ENCODE peak calls at places on chromosomes 3 and 15, in six cellular contexts. L is GM12878, V is K562, T is HepG2, B is upper lobe of left lung, E is A549. D is an unnamed sample.

GRCh38 chr15:75929799-75930565 is 26.3 kb downstream of the FBXO22 start:
- ATAC-seq in T (no peak), E (no peak), L (no peak), V (no peak), B (no peak), D (no peak)

GRCh38 chr3:126026277-126026751 is 57.3 kb downstream of the ROPN1B start:
- ATAC-seq in L (no peak), B (no peak), T (no peak), E (no peak), V (no peak), D (no peak)

GRCh38 chr3:20108869-20109268 is 68.6 kb downstream of the KAT2B start:
- ATAC-seq in E (no peak), B (no peak), L (no peak), V (no peak), T (no peak), D (no peak)

GRCh38 chr3:9416139-9416780 is 18.8 kb downstream of the SETD5 start:
- ATAC-seq in L (no peak), B (no peak), T (no peak), E (peak), V (peak), D (no peak)

GRCh38 chr3:188240189-188240981 is 86.4 kb downstream of the LPP start:
- ATAC-seq in L (no peak), T (no peak), B (no peak), E (peak), V (no peak), D (no peak)

GRCh38 chr15:88627463-88627862 is 6.3 kb downstream of the AEN start:
- ATAC-seq in E (no peak), T (no peak), B (no peak), L (peak), V (no peak), D (no peak)

GRCh38 chr3:187950671-187951070 is 203.3 kb upstream of the LPP start:
- ATAC-seq in L (no peak), V (no peak), T (no peak), B (no peak), E (no peak), D (no peak)

GRCh38 chr3:172466553-172467130 is 18.4 kb upstream of the GHSR start:
- ATAC-seq in E (no peak), L (no peak), V (no peak), T (no peak), B (no peak), D (no peak)

GRCh38 chr15:42088801-42089640 is 5.3 kb downstream of the PLA2G4D start:
- ATAC-seq in L (no peak), V (no peak), E (no peak), B (no peak), T (no peak), D (no peak)

GRCh38 chr3:187227658-187228258 is 30.5 kb downstream of the RTP1 start:
- ATAC-seq in L (no peak), B (no peak), V (no peak), T (peak), E (peak), D (no peak)

GRCh38 chr15:58522391-58522790 is 90.6 kb downstream of the LIPC start:
- ATAC-seq in B (no peak), T (no peak), E (no peak), L (no peak), V (no peak), D (peak)

GRCh38 chr3:189863031-189863430 is 231.8 kb downstream of the TP63 start:
- ATAC-seq in T (no peak), E (no peak), V (no peak), B (peak), L (no peak), D (no peak)

GRCh38 chr15:22823495-22824128 is 14.9 kb upstream of the NIPA2 start:
- ATAC-seq in V (no peak), B (no peak), E (no peak), L (no peak), T (no peak), D (no peak)

GRCh38 chr15:39028069-39028468 is 463.5 kb upstream of the RASGRP1 start:
- ATAC-seq in V (no peak), L (no peak), E (peak), B (peak), T (no peak), D (peak)

GRCh38 chr15:58314593-58315216 is 117.1 kb upstream of the LIPC start:
- ATAC-seq in L (no peak), T (no peak), B (no peak), V (no peak), E (no peak), D (no peak)

GRCh38 chr15:95017950-95018349 is 786.6 kb downstream of the MCTP2 start:
- ATAC-seq in V (no peak), T (no peak), E (no peak), B (no peak), L (no peak), D (no peak)

GRCh38 chr3:31997500-31997899 is 15.9 kb downstream of the ZNF860 start:
- ATAC-seq in B (no peak), L (no peak), E (no peak), V (no peak), T (no peak), D (no peak)

GRCh38 chr3:156542101-156543042 is 12.5 kb downstream of the SSR3 start:
- ATAC-seq in B (no peak), T (peak), V (no peak), L (no peak), E (no peak), D (peak)

GRCh38 chr15:68258684-68259083 is 18.9 kb upstream of the FEM1B start:
- ATAC-seq in L (peak), B (peak), V (no peak), E (peak), T (no peak), D (peak)

GRCh38 chr3:135623558-135623957 is 342.0 kb upstream of the PPP2R3A start:
- ATAC-seq in V (no peak), L (no peak), E (no peak), T (no peak), B (no peak), D (no peak)

GRCh38 chr3:14431556-14431927 is 29.1 kb downstream of the SLC6A6 start:
- ATAC-seq in B (peak), E (peak), V (peak), L (peak), T (peak), D (peak)

GRCh38 chr3:53137221-53137620 is 7.0 kb upstream of the RFT1 start:
- ATAC-seq in B (no peak), T (no peak), L (no peak), V (no peak), E (no peak), D (no peak)

GRCh38 chr3:30676424-30677346 is 70.3 kb downstream of the TGFBR2 start:
- ATAC-seq in E (no peak), V (no peak), L (no peak), B (no peak), T (no peak), D (no peak)

GRCh38 chr3:69784854-69785523 is 45.7 kb downstream of the MITF start:
- ATAC-seq in E (peak), B (peak), T (no peak), V (peak), L (no peak), D (peak)

GRCh38 chr3:42300778-42301177 is 34.8 kb upstream of the CCK start:
- ATAC-seq in T (no peak), B (no peak), E (no peak), V (no peak), L (no peak), D (no peak)

GRCh38 chr3:45647148-45647619 is 42.0 kb upstream of the SACM1L start:
- ATAC-seq in V (no peak), E (peak), B (peak), T (peak), L (no peak), D (peak)

GRCh38 chr3:127464642-127465041 is 125.9 kb downstream of the TPRA1 start:
- ATAC-seq in B (no peak), V (no peak), T (no peak), E (no peak), L (no peak), D (no peak)

GRCh38 chr15:90872481-90873184 is 4.2 kb downstream of the FURIN start:
- ATAC-seq in L (peak), B (peak), E (peak), V (peak), T (peak), D (no peak)

GRCh38 chr3:40968666-40969065 is 230.6 kb upstream of the CTNNB1 start:
- ATAC-seq in T (no peak), B (no peak), E (no peak), V (no peak), L (no peak), D (no peak)

GRCh38 chr15:29183071-29183831 is 86.4 kb downstream of the NSMCE3 start:
- ATAC-seq in E (peak), B (no peak), V (no peak), L (no peak), T (no peak), D (no peak)

GRCh38 chr15:52784799-52785671 is 5.1 kb downstream of the ONECUT1 start:
- ATAC-seq in B (peak), E (no peak), V (no peak), L (no peak), T (peak), D (no peak)

GRCh38 chr3:46478341-46478740 is 13.6 kb upstream of the LTF start:
- ATAC-seq in B (peak), T (no peak), E (no peak), V (no peak), L (no peak), D (no peak)

GRCh38 chr3:48945856-48946549 is 27.4 kb downstream of the ARIH2 start:
- ATAC-seq in V (no peak), B (no peak), E (no peak), L (no peak), T (peak), D (no peak)

GRCh38 chr3:188446014-188446413 is 292.1 kb downstream of the LPP start:
- ATAC-seq in V (no peak), B (no peak), L (peak), E (no peak), T (no peak), D (no peak)

GRCh38 chr3:142664311-142664710 is 59.5 kb upstream of the TRPC1 start:
- ATAC-seq in L (no peak), E (peak), V (no peak), B (no peak), T (peak), D (no peak)

GRCh38 chr3:128395500-128396125 is 71.1 kb downstream of the DNAJB8 start:
- ATAC-seq in E (no peak), L (no peak), B (peak), V (peak), T (no peak), D (peak)

GRCh38 chr15:98143116-98143515 is 182.6 kb downstream of the ARRDC4 start:
- ATAC-seq in T (no peak), E (no peak), L (no peak), B (no peak), V (no peak), D (no peak)

GRCh38 chr3:50676031-50676705 is 1.4 kb downstream of the DOCK3 start:
- ATAC-seq in L (no peak), V (no peak), B (no peak), T (no peak), E (no peak), D (no peak)

GRCh38 chr3:4721511-4721911 is 228.4 kb downstream of the ITPR1 start:
- ATAC-seq in B (peak), E (peak), L (no peak), T (no peak), V (no peak), D (no peak)
- TF ChIP-seq CTCF in B (no peak), E (no peak), L (no peak), T (no peak), V (no peak), D (no peak)

GRCh38 chr15:36370735-36371115 is 208.7 kb upstream of the CDIN1 start:
- ATAC-seq in V (no peak), T (no peak), E (peak), B (no peak), L (no peak), D (no peak)
- TF ChIP-seq EP300 in V (no peak), T (no peak), E (no peak), B (no peak), L (no peak), D (no peak)

GRCh38 chr3:94001825-94002495 is 22.0 kb downstream of the ARL13B start:
- ATAC-seq in L (no peak), B (peak), T (no peak), V (no peak), E (no peak), D (no peak)

GRCh38 chr3:94001191-94001590 is 21.2 kb downstream of the ARL13B start:
- ATAC-seq in T (no peak), L (no peak), E (no peak), B (no peak), V (no peak), D (no peak)

GRCh38 chr3:94008253-94008652 is 20.1 kb downstream of the STX19 start:
- ATAC-seq in L (no peak), E (no peak), V (no peak), T (no peak), B (no peak), D (no peak)

GRCh38 chr3:94009612-94010011 is 18.8 kb downstream of the STX19 start:
- ATAC-seq in B (no peak), T (no peak), E (no peak), V (no peak), L (no peak), D (no peak)

DNA sequence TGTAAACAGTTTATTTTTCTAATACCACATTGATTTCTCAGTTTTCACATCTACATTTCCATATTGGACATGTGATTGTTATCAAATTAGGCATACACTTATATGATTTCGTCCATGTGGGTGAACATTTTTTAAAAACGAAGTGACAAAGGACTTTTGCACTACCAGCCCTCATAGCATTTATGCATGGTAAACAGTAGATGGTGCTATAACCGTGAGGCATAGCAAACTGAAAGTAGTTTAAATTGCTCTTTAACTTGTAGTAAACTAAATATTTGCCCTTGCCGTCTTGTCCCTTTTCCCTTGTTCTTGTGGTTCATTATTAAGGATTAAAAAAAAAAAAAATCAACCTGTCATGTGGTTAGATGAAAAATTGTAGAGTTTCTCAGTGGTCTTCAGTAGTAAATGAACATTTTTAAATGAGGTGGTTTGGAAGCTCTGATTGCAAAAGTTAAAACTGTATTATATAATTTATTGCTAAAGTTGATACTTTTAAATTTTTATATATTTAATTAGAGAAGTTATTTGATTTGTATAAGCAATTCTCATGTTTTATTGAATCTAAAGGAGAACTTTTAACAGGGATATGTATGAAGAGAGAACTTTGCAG is 24.0 kb downstream of the STX19 start:
- ATAC-seq in L (peak), V (peak), B (peak), E (peak), T (peak), D (peak)
- H3K4me3 ChIP-seq in L (no peak), V (no peak), B (peak), E (no peak), T (no peak), D (peak)

DNA sequence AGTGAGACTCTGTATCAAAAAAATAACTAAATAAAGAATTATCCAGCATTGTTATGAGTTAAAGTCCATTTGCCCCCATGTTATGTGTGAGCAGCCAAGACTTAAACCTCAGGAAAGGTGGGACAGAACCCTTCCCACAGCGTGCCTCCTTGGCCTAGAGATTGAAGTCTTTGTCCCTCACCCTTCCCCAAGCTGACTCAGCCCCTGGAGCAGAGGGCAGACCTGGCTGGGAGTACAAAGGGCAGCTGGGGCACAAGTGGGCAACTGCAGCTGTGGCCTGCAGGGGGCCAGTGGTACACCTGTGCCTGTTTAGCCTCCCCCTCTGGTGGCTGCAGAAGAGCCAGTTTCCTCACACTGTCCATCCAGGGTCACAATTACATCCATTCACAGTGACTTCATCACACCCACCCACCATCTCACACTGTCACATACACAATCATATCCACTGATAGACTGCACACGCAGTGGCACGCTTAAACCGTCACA is 940 bp upstream of the ACY1 start:
- ATAC-seq in B (peak), V (peak), E (peak), T (peak), L (peak), D (no peak)
- TF ChIP-seq CTCF in B (peak), V (peak), E (peak), T (peak), L (peak), D (peak)

DNA sequence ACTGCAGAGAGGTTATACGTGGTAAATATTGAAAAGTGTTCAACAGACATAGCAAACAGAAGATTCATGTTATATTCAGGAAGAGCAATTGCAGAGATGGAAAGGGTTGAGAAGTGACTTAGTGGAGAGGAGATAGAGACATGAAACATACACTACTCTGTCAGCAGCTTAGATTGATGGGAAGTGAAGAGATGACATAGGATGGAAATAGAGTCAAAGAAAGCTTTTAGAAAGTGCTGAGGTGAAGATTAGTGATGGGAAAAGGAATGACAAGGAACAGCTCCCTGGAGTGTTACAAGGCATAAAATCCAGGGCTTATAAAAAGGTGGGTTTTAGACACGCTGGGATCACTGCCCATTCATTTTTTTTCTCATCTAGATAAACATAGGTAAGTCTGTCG is 17.2 kb upstream of the GOLIM4 start:
- ATAC-seq in L (no peak), V (no peak), B (no peak), T (no peak), E (no peak), D (no peak)
- TF ChIP-seq EP300 in L (no peak), V (no peak), B (no peak), T (no peak), E (no peak), D (no peak)

DNA sequence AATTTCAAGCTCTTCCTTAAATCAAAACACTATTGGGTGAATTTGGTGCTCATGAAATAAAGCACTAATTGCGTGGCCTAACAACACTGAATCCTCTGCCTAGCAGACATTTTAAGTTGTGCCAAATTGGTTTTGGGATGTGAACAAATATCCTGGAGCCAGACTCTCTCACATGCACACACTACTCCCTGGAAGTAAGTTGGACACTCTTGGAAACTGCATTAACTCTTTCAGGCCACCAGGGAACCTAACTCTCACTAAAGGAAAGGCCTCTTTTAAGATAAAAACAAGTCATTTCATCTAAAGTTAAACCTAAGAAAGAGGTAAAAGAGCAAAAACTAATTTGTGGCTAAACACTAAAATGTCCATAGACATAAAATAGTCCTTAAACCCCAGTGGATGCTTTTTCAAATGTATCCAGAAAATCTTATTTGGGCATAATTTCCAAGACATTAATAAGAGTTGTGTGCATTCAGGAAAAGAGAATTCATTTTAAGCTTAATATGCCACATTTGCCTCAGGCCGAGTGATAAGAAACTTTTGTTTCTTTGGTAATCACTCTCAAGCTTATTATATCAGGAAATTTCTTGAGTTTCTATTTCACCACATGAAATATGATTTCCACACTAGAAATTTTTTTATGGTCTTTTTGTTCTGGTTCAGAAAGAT is 61.8 kb downstream of the ZBTB20 start:
- ATAC-seq in T (peak), E (peak), V (peak), B (no peak), L (no peak), D (no peak)
- H3K4me3 ChIP-seq in T (no peak), E (no peak), V (no peak), B (no peak), L (no peak), D (no peak)

DNA sequence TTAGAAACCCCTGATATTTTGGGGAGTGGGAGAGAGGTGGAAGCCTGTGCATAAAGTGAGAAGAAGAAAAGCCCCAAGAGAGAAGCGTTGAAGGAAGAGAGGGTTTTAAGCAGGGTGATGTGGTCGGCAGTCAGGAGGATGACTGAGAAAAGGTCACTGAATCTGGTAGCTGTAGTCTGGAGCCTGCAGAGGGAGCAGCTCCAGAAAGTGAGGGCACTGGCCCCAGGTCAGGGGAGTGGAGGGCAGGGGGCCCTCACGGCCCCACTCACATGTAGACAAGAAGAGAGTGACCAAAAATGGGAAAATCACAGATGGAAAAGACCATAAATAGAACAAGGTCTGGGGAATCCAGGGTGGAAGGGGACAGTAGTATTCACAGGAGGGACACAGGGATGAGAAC is 105.5 kb downstream of the RYK start:
- ATAC-seq in L (no peak), T (peak), V (peak), B (no peak), E (peak), D (no peak)
- TF ChIP-seq CTCF in L (no peak), T (no peak), V (no peak), B (no peak), E (no peak), D (no peak)

D was measured in gastroesophageal sphincter.